ENCODE peak calls at places on chromosomes 6 and 20, in eight cellular contexts. C is NCI-H2081; D is OCI-LY7; P is stimulated activated CD4-positive, alpha-beta T cell treated with anti-CD3 and anti-CD28 coated beads, Interleukin-12 subunit alpha, Interleukin-12 subunit beta, amount 100 ng/mL, for 48 hours; K is GM04504; Q is heart right ventricle; A is fibroblast of the conjunctiva; M is GM12892. T is an unnamed sample.

GRCh38 chr20:24798930-24799705 is 150.0 kb upstream of the CST7 start:
- DNase-seq in Q (no peak), K (no peak), A (no peak), M (no peak), D (no peak), C (no peak), P (no peak), T (no peak)

GRCh38 chr20:25604611-25605010 is 19.2 kb downstream of the NANP start:
- DNase-seq in Q (no peak), K (no peak), A (no peak), D (no peak), M (no peak), P (no peak), C (no peak), T (no peak)

GRCh38 chr6:169886631-169887227 is 135.3 kb downstream of the ERMARD start:
- DNase-seq in K (no peak), M (no peak), P (no peak), C (no peak), A (no peak), Q (no peak), D (no peak), T (no peak)

GRCh38 chr20:40868568-40869223 is 159.9 kb upstream of the TOP1 start:
- DNase-seq in A (peak), P (no peak), K (peak), Q (peak), D (no peak), M (no peak), C (no peak), T (no peak)

GRCh38 chr6:33954453-33954852 is 150.7 kb upstream of the MLN start:
- DNase-seq in P (no peak), C (no peak), D (no peak), M (no peak), Q (no peak), K (no peak), A (no peak), T (no peak)

GRCh38 chr6:69813508-69813907 is 16.7 kb upstream of the LMBRD1 start:
- DNase-seq in Q (no peak), C (no peak), K (no peak), D (peak), M (no peak), A (no peak), P (no peak), T (no peak)

GRCh38 chr6:105320766-105321165 is 82.1 kb downstream of the PREP start:
- DNase-seq in D (no peak), C (no peak), K (no peak), P (no peak), A (no peak), Q (no peak), M (no peak), T (no peak)

GRCh38 chr6:132816665-132817064 is 2.3 kb downstream of the RPS12 start:
- DNase-seq in Q (no peak), A (no peak), P (no peak), M (no peak), K (no peak), D (peak), C (no peak), T (no peak)

GRCh38 chr20:43870484-43870883 is 44.2 kb upstream of the TOX2 start:
- DNase-seq in K (no peak), A (no peak), C (no peak), M (no peak), D (no peak), Q (no peak), P (no peak), T (no peak)

GRCh38 chr20:49909499-49910339 is 5.6 kb downstream of the SPATA2 start:
- DNase-seq in K (no peak), A (no peak), Q (peak), M (no peak), C (no peak), P (no peak), D (no peak), T (no peak)

GRCh38 chr20:30912006-30912660 is 345.3 kb upstream of the DEFB115 start:
- DNase-seq in M (no peak), A (no peak), Q (no peak), C (no peak), P (no peak), D (no peak), K (no peak), T (peak)

GRCh38 chr6:33813246-33813904 is 9.6 kb upstream of the MLN start:
- DNase-seq in D (no peak), P (no peak), C (no peak), M (no peak), A (no peak), K (no peak), Q (no peak), T (no peak)

GRCh38 chr6:18280084-18280483 is 15.8 kb upstream of the DEK start:
- DNase-seq in A (no peak), K (no peak), Q (no peak), C (no peak), P (no peak), M (no peak), D (no peak), T (no peak)

GRCh38 chr20:53032021-53033001 is 60.2 kb downstream of the TSHZ2 start:
- DNase-seq in P (no peak), Q (peak), C (no peak), A (peak), D (no peak), K (peak), M (no peak), T (no peak)

GRCh38 chr6:125063307-125063706 is 90.3 kb upstream of the TPD52L1 start:
- DNase-seq in D (no peak), K (no peak), C (no peak), A (no peak), M (no peak), P (no peak), Q (no peak), T (no peak)

GRCh38 chr6:106027760-106028159 is 58.4 kb upstream of the PRDM1 start:
- DNase-seq in A (no peak), K (no peak), C (no peak), P (no peak), Q (no peak), M (no peak), D (no peak), T (no peak)